ENCODE peak calls at places on chromosome 13, in five cellular contexts. X, M, B, S and C are unnamed samples.

GRCh38 chr13:57874530-57874929 is 243.0 kb downstream of the PCDH17 start:
- DNase-seq in X (no peak), M (no peak), B (no peak), S (no peak), C (no peak)

GRCh38 chr13:94673841-94674240 is 38.5 kb downstream of the SOX21 start:
- DNase-seq in X (no peak), M (no peak), B (no peak), S (no peak), C (no peak)

GRCh38 chr13:75760182-75760981 is 124.3 kb downstream of the LMO7 start:
- DNase-seq in X (no peak), M (no peak), B (no peak), S (peak), C (no peak)

GRCh38 chr13:50635504-50635903 is 208.0 kb downstream of the DLEU7 start:
- DNase-seq in X (peak), M (no peak), B (no peak), S (peak), C (no peak)

GRCh38 chr13:32752997-32753606 is 166.8 kb downstream of the PDS5B start:
- DNase-seq in X (no peak), M (no peak), B (no peak), S (no peak), C (no peak)

GRCh38 chr13:72163671-72164070 is 296.7 kb upstream of the DACH1 start:
- DNase-seq in X (no peak), M (no peak), B (no peak), S (no peak), C (no peak)

GRCh38 chr13:76944457-76944856 is 3.9 kb upstream of the ACOD1 start:
- DNase-seq in X (peak), M (no peak), B (no peak), S (peak), C (no peak)

GRCh38 chr13:99647593-99647980 is 146.3 kb downstream of the TM9SF2 start:
- DNase-seq in X (no peak), M (no peak), B (no peak), S (no peak), C (no peak)

GRCh38 chr13:59750860-59751259 is 412.9 kb downstream of the DIAPH3 start:
- DNase-seq in X (no peak), M (peak), B (no peak), S (peak), C (no peak)

GRCh38 chr13:66313408-66313807 is 916.7 kb downstream of the PCDH9 start:
- DNase-seq in X (no peak), M (no peak), B (no peak), S (peak), C (no peak)

GRCh38 chr13:32381539-32381938 is 46.4 kb downstream of the N4BP2L1 start:
- DNase-seq in X (peak), M (peak), B (no peak), S (peak), C (no peak)

GRCh38 chr13:112900691-112901091 is 68.3 kb upstream of the MCF2L start:
- DNase-seq in X (no peak), M (no peak), B (peak), S (no peak), C (no peak)

GRCh38 chr13:50387124-50387581 is 371.9 kb downstream of the KCNRG start:
- DNase-seq in X (peak), M (peak), B (peak), S (peak), C (no peak)

GRCh38 chr13:32010137-32010536 is 21.4 kb upstream of the FRY start:
- DNase-seq in X (no peak), M (peak), B (no peak), S (peak), C (no peak)

GRCh38 chr13:25384747-25385270 is 13.0 kb downstream of the ATP8A2 start:
- DNase-seq in X (peak), M (no peak), B (no peak), S (no peak), C (no peak)

GRCh38 chr13:21354721-21355120 is 104.4 kb downstream of the ZDHHC20 start:
- DNase-seq in X (no peak), M (no peak), B (no peak), S (no peak), C (no peak)

GRCh38 chr13:64332048-64332447 is 2898.1 kb downstream of the PCDH9 start:
- DNase-seq in X (no peak), M (no peak), B (no peak), S (no peak), C (no peak)

GRCh38 chr13:27797228-27797624 is 4.9 kb downstream of the GSX1 start:
- DNase-seq in X (no peak), M (peak), B (peak), S (no peak), C (no peak)

GRCh38 chr13:51832471-51833152 is 12.4 kb downstream of the TMEM272 start:
- DNase-seq in X (peak), M (peak), B (no peak), S (no peak), C (no peak)

GRCh38 chr13:45847554-45848224 is 3.9 kb downstream of the SIAH3 start:
- DNase-seq in X (peak), M (no peak), B (no peak), S (peak), C (no peak)

GRCh38 chr13:62910541-62910940 is 1494.9 kb upstream of the PCDH20 start:
- DNase-seq in X (no peak), M (no peak), B (no peak), S (no peak), C (no peak)

GRCh38 chr13:86741762-86742285 is 929.3 kb upstream of the SLITRK5 start:
- DNase-seq in X (no peak), M (no peak), B (no peak), S (no peak), C (no peak)

GRCh38 chr13:86581711-86582110 is 782.5 kb upstream of the SLITRK6 start:
- DNase-seq in X (no peak), M (no peak), B (no peak), S (peak), C (no peak)

GRCh38 chr13:42747399-42747873 is 33.9 kb upstream of the FAM216B start:
- DNase-seq in X (no peak), M (peak), B (no peak), S (peak), C (no peak)

GRCh38 chr13:103291226-103291625 is 225.0 kb upstream of the SLC10A2 start:
- DNase-seq in X (no peak), M (no peak), B (no peak), S (no peak), C (no peak)

GRCh38 chr13:71703145-71703544 is 163.9 kb downstream of the DACH1 start:
- DNase-seq in X (no peak), M (no peak), B (no peak), S (no peak), C (no peak)

GRCh38 chr13:112869202-112870061 is 99.6 kb upstream of the MCF2L start:
- DNase-seq in X (no peak), M (no peak), B (peak), S (no peak), C (no peak)

GRCh38 chr13:33799950-33800592 is 17.9 kb upstream of the RFC3 start:
- DNase-seq in X (peak), M (no peak), B (no peak), S (peak), C (no peak)

GRCh38 chr13:98476538-98476966 is 100.4 kb downstream of the STK24 start:
- DNase-seq in X (peak), M (peak), B (no peak), S (peak), C (peak)

GRCh38 chr13:79625517-79625916 is 144.6 kb downstream of the NDFIP2 start:
- DNase-seq in X (no peak), M (no peak), B (no peak), S (no peak), C (no peak)

GRCh38 chr13:104074326-104074725 is 1008.1 kb upstream of the SLC10A2 start:
- DNase-seq in X (no peak), M (no peak), B (no peak), S (no peak), C (no peak)

GRCh38 chr13:35140321-35140720 is 198.3 kb downstream of the NBEA start:
- DNase-seq in X (no peak), M (no peak), B (no peak), S (no peak), C (no peak)

GRCh38 chr13:42559057-42559456 is 14.9 kb upstream of the TNFSF11 start:
- DNase-seq in X (no peak), M (no peak), B (no peak), S (no peak), C (no peak)

GRCh38 chr13:99314640-99315176 is 7.5 kb upstream of the GPR183 start:
- DNase-seq in X (no peak), M (peak), B (no peak), S (peak), C (no peak)

GRCh38 chr13:71864094-71864980 is 2.7 kb downstream of the DACH1 start:
- DNase-seq in X (no peak), M (no peak), B (peak), S (peak), C (no peak)

GRCh38 chr13:77521194-77521593 is 14.3 kb upstream of the SCEL start:
- DNase-seq in X (no peak), M (no peak), B (no peak), S (peak), C (no peak)